ENCODE peak calls at places on chromosome 17, in ten cellular contexts. A, N, Y, J, L, S, F, W, V and D are unnamed samples.
A peak's percentile ranks its signal among the peaks of the same experiment; 100 is the strongest.

GRCh38 chr17:65756760-65757159 is 195.3 kb upstream of the AXIN2 start:
- DNase-seq in V (no peak), A (no peak), N (no peak), L (no peak), S (no peak), F (no peak), Y (no peak), W (no peak), J (no peak), D (no peak)

GRCh38 chr17:36742267-36743000 is 141.1 kb downstream of the MRM1 start:
- DNase-seq in F (peak; percentile 75), V (no peak), S (no peak), N (no peak), L (no peak), A (no peak), J (no peak), W (no peak), Y (no peak), D (no peak)

GRCh38 chr17:72514888-72515287 is 394.1 kb downstream of the SOX9 start:
- DNase-seq in J (peak; percentile 85), L (peak; percentile 38), V (no peak), W (no peak), Y (peak; percentile 67), N (no peak), F (no peak), A (no peak), S (no peak), D (no peak)

GRCh38 chr17:60135951-60136666 is 13.7 kb upstream of the CA4 start:
- DNase-seq in J (no peak), S (peak; percentile 19), F (no peak), V (no peak), A (peak; percentile 1), Y (no peak), W (no peak), N (no peak), L (no peak), D (no peak)

GRCh38 chr17:68184816-68185436 is 62.9 kb upstream of the AMZ2 start:
- DNase-seq in S (no peak), F (no peak), J (no peak), A (no peak), V (no peak), L (no peak), N (no peak), W (no peak), Y (no peak), D (no peak)

GRCh38 chr17:58120195-58120822 is 27.9 kb upstream of the OR4D1 start:
- DNase-seq in J (peak; percentile 68), W (peak; percentile 59), N (no peak), Y (no peak), A (peak; percentile 64), L (peak; percentile 83), V (peak; percentile 57), S (no peak), F (peak; percentile 86), D (no peak)

GRCh38 chr17:68441064-68441770 is 16.1 kb downstream of the WIPI1 start:
- DNase-seq in S (peak; percentile 53), J (peak; percentile 61), F (no peak), Y (no peak), V (no peak), A (peak; percentile 51), L (peak; percentile 26), W (peak; percentile 94), N (no peak), D (no peak)

GRCh38 chr17:57478433-57478832 is 222.1 kb downstream of the MSI2 start:
- DNase-seq in W (no peak), L (no peak), A (no peak), N (no peak), V (no peak), Y (no peak), F (no peak), J (peak; percentile 87), S (no peak), D (no peak)

GRCh38 chr17:55305321-55306087 is 40.7 kb downstream of the HLF start:
- DNase-seq in L (no peak), S (no peak), J (no peak), F (no peak), Y (no peak), W (no peak), A (no peak), N (no peak), V (no peak), D (no peak)

GRCh38 chr17:55304171-55304859 is 39.6 kb downstream of the HLF start:
- DNase-seq in S (no peak), Y (no peak), V (no peak), J (no peak), F (no peak), N (no peak), L (no peak), A (no peak), W (no peak), D (no peak)

GRCh38 chr17:55302407-55302787 is 37.6 kb downstream of the HLF start:
- DNase-seq in S (no peak), F (no peak), A (no peak), V (no peak), J (no peak), N (no peak), W (no peak), Y (no peak), L (no peak), D (no peak)

GRCh38 chr17:55303008-55303493 is 38.3 kb downstream of the HLF start:
- DNase-seq in V (no peak), A (no peak), N (no peak), J (no peak), Y (no peak), S (no peak), W (no peak), L (no peak), F (no peak), D (no peak)

GRCh38 chr17:55303701-55304145 is 39.0 kb downstream of the HLF start:
- DNase-seq in Y (no peak), W (no peak), V (no peak), S (no peak), L (no peak), N (no peak), A (no peak), J (peak; percentile 32), F (no peak), D (no peak)
- TF ChIP-seq CTCF in Y (no peak), W (no peak), V (no peak), S (no peak), L (peak; percentile 22), N (peak; percentile 24), A (no peak), J (no peak), F (no peak), D (no peak)

GRCh38 chr17:79092567-79092966 is 17.9 kb downstream of the ENGASE start:
- DNase-seq in Y (no peak), N (no peak), A (no peak), W (no peak), V (no peak), L (no peak), J (no peak), F (no peak), S (no peak), D (no peak)

GRCh38 chr17:79088997-79089328 is 14.3 kb downstream of the ENGASE start:
- DNase-seq in Y (no peak), N (no peak), A (no peak), L (no peak), J (no peak), F (no peak), V (no peak), S (no peak), W (no peak), D (no peak)

GRCh38 chr17:79089720-79090502 is 15.3 kb downstream of the ENGASE start:
- DNase-seq in W (no peak), V (no peak), J (no peak), S (no peak), L (no peak), A (no peak), N (no peak), Y (no peak), F (no peak), D (no peak)

GRCh38 chr17:79091373-79091670 is 16.7 kb downstream of the ENGASE start:
- DNase-seq in F (no peak), V (no peak), N (no peak), Y (no peak), J (no peak), A (no peak), S (no peak), W (no peak), L (no peak), D (no peak)

DNA sequence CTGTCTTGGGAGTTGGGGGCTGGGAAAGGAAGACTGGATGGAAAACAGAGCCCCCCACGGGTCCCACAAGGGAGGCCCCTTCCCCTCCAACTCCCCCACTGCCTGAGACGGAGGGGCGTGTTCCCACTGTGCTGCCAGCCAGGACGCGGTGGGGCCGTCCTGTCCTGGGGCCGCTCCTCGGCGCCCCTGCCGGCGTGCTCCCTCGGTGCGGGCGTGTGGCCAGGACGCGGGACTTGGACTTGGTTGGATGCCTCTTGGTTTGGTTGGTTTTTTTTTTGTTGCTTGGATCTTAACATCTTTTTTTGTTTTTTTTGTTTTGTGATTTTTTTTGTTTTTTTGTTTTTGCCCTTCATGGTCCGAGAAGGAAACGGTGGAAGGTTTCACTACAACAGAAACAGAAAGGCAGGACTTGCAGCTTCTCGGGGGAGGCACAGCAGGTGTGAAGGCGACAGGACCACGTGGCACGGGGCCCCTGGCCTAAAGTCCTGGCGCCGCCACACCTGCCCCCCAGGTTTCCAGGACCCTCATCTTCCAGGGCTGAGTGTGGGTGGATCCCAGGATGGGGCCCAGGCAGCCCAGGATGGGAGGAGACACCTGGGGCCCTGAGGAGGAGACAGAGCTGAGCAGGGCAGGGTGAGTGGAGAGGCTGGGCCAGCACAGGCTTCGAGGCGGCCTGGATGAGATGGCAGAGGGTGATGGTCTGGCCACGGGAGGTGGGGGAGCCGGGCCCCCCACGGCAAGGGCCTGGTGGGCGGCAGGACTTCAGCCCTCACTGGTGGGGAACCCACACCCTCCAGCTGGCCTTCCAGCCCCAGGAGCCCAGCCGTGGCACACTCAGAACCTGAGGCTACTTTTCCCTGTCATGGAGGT is 16.1 kb downstream of the ENGASE start:
- DNase-seq in L (no peak), A (peak; percentile 34), N (no peak), F (no peak), S (no peak), V (no peak), W (no peak), Y (no peak), J (peak; percentile 24), D (no peak)
- TF ChIP-seq CTCF in L (peak; percentile 10), A (no peak), N (peak; percentile 49), F (no peak), S (no peak), V (no peak), W (peak; percentile 15), Y (peak; percentile 15), J (peak; percentile 34), D (no peak)

GRCh38 chr17:78980624-78980972 is 875 bp upstream of the LGALS3BP start:
- DNase-seq in Y (no peak), L (no peak), S (no peak), F (no peak), V (no peak), N (no peak), J (no peak), W (no peak), A (no peak), D (no peak)

GRCh38 chr17:78986048-78986648 is 6.4 kb upstream of the LGALS3BP start:
- DNase-seq in J (peak; percentile 82), N (no peak), V (no peak), S (no peak), A (no peak), W (peak; percentile 60), Y (peak; percentile 58), F (no peak), L (peak; percentile 69), D (no peak)

GRCh38 chr17:78981010-78981888 is 1.5 kb upstream of the LGALS3BP start:
- DNase-seq in Y (no peak), S (no peak), W (no peak), F (peak; percentile 42), N (no peak), A (no peak), J (no peak), L (no peak), V (no peak), D (no peak)

GRCh38 chr17:78988152-78988551 is 8.4 kb upstream of the LGALS3BP start:
- DNase-seq in J (peak; percentile 71), L (no peak), F (no peak), Y (no peak), W (peak; percentile 29), N (no peak), A (no peak), S (no peak), V (no peak), D (no peak)

GRCh38 chr17:78985395-78985794 is 5.7 kb upstream of the LGALS3BP start:
- DNase-seq in N (no peak), V (no peak), A (no peak), F (no peak), J (no peak), W (no peak), Y (no peak), L (no peak), S (no peak), D (no peak)
- TF ChIP-seq CTCF in N (no peak), V (no peak), A (no peak), F (no peak), J (no peak), W (no peak), Y (no peak), L (no peak), S (no peak), D (no peak)

GRCh38 chr17:48003686-48004120 is 32.8 kb downstream of the CDK5RAP3 start:
- DNase-seq in J (no peak), L (no peak), S (no peak), A (no peak), Y (no peak), N (no peak), W (no peak), F (peak; percentile 58), V (no peak), D (no peak)

GRCh38 chr17:48002208-48002919 is 31.5 kb downstream of the CDK5RAP3 start:
- DNase-seq in F (peak; percentile 48), S (no peak), W (peak; percentile 85), A (no peak), N (peak; percentile 28), L (peak; percentile 56), V (no peak), Y (no peak), J (peak; percentile 78), D (no peak)

GRCh38 chr17:48004973-48005372 is 32.6 kb downstream of the COPZ2 start:
- DNase-seq in J (no peak), W (no peak), F (no peak), A (no peak), Y (no peak), S (no peak), V (no peak), L (no peak), N (no peak), D (no peak)

GRCh38 chr17:48001187-48001586 is 30.3 kb downstream of the CDK5RAP3 start:
- DNase-seq in J (peak; percentile 51), W (no peak), F (no peak), Y (no peak), N (no peak), A (no peak), V (no peak), L (no peak), S (no peak), D (no peak)

GRCh38 chr17:48002920-48003685 is 32.2 kb downstream of the CDK5RAP3 start:
- DNase-seq in Y (no peak), S (no peak), L (peak; percentile 50), N (no peak), V (no peak), A (peak; percentile 26), F (peak; percentile 79), W (no peak), J (no peak), D (no peak)
- TF ChIP-seq CTCF in Y (no peak), S (no peak), L (peak; percentile 9), N (no peak), V (no peak), A (no peak), F (peak; percentile 32), W (no peak), J (no peak), D (no peak)